ENCODE peak calls at places on chromosomes 2 and 18, in seven cellular contexts. V is spleen, M is suprapubic skin, Q is heart right ventricle, U is Peyer's patch, N is prostate gland, I is PC-9. A is an unnamed sample. For H3K27me3, the result is how much of the 10 kb centered on the place peaks cover.

GRCh38 chr2:201933792-201934229 is 99.8 kb upstream of the FZD7 start:
- DNase-seq in V (no peak), M (no peak), Q (no peak), U (no peak), N (no peak), I (no peak), A (no peak)

GRCh38 chr18:63161728-63162195 is 157.8 kb downstream of the BCL2 start:
- DNase-seq in V (peak), M (peak), Q (no peak), U (peak), N (peak), I (peak), A (peak)

GRCh38 chr2:79040967-79041582 is 15.6 kb downstream of the REG3G start:
- DNase-seq in V (no peak), M (no peak), Q (no peak), U (no peak), N (no peak), I (no peak), A (no peak)

GRCh38 chr2:100145893-100146753 is 3.7 kb upstream of the AFF3 start:
- DNase-seq in V (no peak), M (no peak), Q (no peak), U (no peak), N (no peak), I (no peak), A (no peak)

GRCh38 chr2:151637284-151637781 is 96.9 kb downstream of the NEB start:
- DNase-seq in V (peak), M (no peak), Q (peak), U (peak), N (no peak), I (no peak), A (no peak)

GRCh38 chr2:15634846-15635490 is 43.3 kb downstream of the DDX1 start:
- DNase-seq in V (no peak), M (no peak), Q (no peak), U (no peak), N (no peak), I (no peak), A (no peak)

GRCh38 chr18:5061785-5062184 is 135.3 kb downstream of the AKAIN1 start:
- DNase-seq in V (no peak), M (no peak), Q (no peak), U (no peak), N (no peak), I (no peak), A (no peak)

GRCh38 chr2:45777996-45778719 is 126.7 kb downstream of the PRKCE start:
- DNase-seq in V (no peak), M (no peak), Q (no peak), U (no peak), N (no peak), I (no peak), A (no peak)

GRCh38 chr2:222319576-222320440 is 21.0 kb upstream of the PAX3 start:
- DNase-seq in V (peak), M (no peak), Q (peak), U (no peak), N (no peak), I (no peak), A (no peak)

GRCh38 chr2:211141646-211142045 is 585.2 kb downstream of the CPS1 start:
- DNase-seq in V (no peak), M (no peak), Q (no peak), U (no peak), N (no peak), I (no peak), A (no peak)

GRCh38 chr2:75571730-75572430 is 11.1 kb upstream of the EVA1A start:
- DNase-seq in V (no peak), M (no peak), Q (no peak), U (no peak), N (no peak), I (peak), A (no peak)

GRCh38 chr2:179222076-179222475 is 42.6 kb downstream of the SESTD1 start:
- DNase-seq in V (no peak), M (no peak), Q (no peak), U (no peak), N (no peak), I (no peak), A (no peak)

GRCh38 chr18:75247601-75248421 is 37.2 kb downstream of the TSHZ1 start:
- DNase-seq in V (no peak), M (no peak), Q (no peak), U (no peak), N (no peak), I (no peak), A (no peak)

GRCh38 chr2:217952409-217952808 is 50.4 kb downstream of the TNS1 start:
- DNase-seq in V (peak), M (peak), Q (no peak), U (no peak), N (no peak), I (no peak), A (no peak)

GRCh38 chr2:221488134-221488807 is 83.8 kb downstream of the EPHA4 start:
- DNase-seq in V (no peak), M (no peak), Q (no peak), U (no peak), N (no peak), I (no peak), A (no peak)

GRCh38 chr18:6923220-6923619 is 193.7 kb downstream of the ARHGAP28 start:
- DNase-seq in V (no peak), M (no peak), Q (no peak), U (no peak), N (no peak), I (no peak), A (no peak)

GRCh38 chr18:14976736-14977430 is 228.9 kb downstream of the ANKRD30B start:
- DNase-seq in V (no peak), M (no peak), Q (no peak), U (no peak), N (no peak), I (peak), A (no peak)

GRCh38 chr2:144333144-144333555 is 186.8 kb downstream of the ZEB2 start:
- DNase-seq in V (no peak), M (no peak), Q (no peak), U (no peak), N (no peak), I (no peak), A (no peak)
- H3K4me3 ChIP-seq in V (peak), M (peak), Q (peak), U (peak), N (no peak), I (peak), A (no peak)

GRCh38 chr2:70898363-70899240 is 37.1 kb upstream of the ATP6V1B1 start:
- DNase-seq in V (no peak), M (no peak), Q (no peak), U (no peak), N (no peak), I (no peak), A (no peak)
- H3K27me3 ChIP-seq in V (under half), M (half or more), Q (half or more), U (under half), N (under half), I (half or more), A (half or more)

GRCh38 chr18:471701-472100 is 28.8 kb downstream of the COLEC12 start:
- DNase-seq in V (no peak), M (no peak), Q (no peak), U (no peak), N (no peak), I (no peak), A (no peak)
- TF ChIP-seq CTCF in V (no peak), M (no peak), Q (no peak), U (no peak), N (no peak), I (no peak), A (no peak)

DNA sequence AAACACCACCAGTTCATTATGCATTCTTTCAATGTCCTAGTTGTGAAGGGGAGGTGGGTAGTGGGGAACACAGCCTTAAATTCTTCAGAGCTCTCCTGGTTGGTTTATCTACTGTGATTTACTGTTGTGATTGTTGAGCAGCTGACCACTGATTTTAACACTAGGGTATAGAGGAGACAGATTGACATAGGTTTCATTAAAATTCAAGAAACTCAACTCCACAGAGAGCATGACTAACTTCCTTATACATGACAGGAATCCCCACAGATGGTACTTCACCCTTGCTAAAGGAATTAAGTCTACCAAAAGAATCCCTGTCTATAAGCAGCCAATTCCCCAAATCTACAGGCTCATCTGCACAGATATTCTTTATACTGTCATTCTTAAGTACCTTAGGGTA is 1377.8 kb upstream of the PIK3C3 start:
- DNase-seq in V (no peak), M (no peak), Q (no peak), U (no peak), N (no peak), I (no peak), A (no peak)
- H3K4me3 ChIP-seq in V (no peak), M (no peak), Q (no peak), U (no peak), N (no peak), I (no peak), A (no peak)

GRCh38 chr2:177703159-177703558 is 310.6 kb downstream of the AGPS start:
- DNase-seq in V (no peak), M (no peak), Q (no peak), U (no peak), N (no peak), I (no peak), A (no peak)
- H3K27me3 ChIP-seq in V (under half), M (under half), Q (under half), U (under half), N (under half), I (under half), A (under half)

A was measured in kidney epithelial cell.